ENCODE peak calls at places on chromosome 18, in ten cellular contexts. One of them, this sample, is unnamed.
A peak's percentile ranks its signal among the peaks of the same experiment; 100 is the strongest.

GRCh38 chr18:41745166-41746049 is 209.6 kb upstream of the PIK3C3 start:
- DNase-seq in left ventricle myocardium inferior: peak; percentile 16
- DNase-seq in astrocyte of the hippocampus: peak; percentile 75
- DNase-seq in activated naive CD8-positive, alpha-beta T cell treated with anti-CD3 and anti-CD28 coated beads, Interleukin-2, amount 50 U/mL, for 24 hours: peak; percentile 26
- DNase-seq in tibial artery: no peak
- DNase-seq in osteoblast: no peak
- DNase-seq in activated CD8-positive, alpha-beta memory T cell treated with anti-CD3 and anti-CD28 coated beads for 24 hours: no peak
- DNase-seq in AG09309: no peak
- DNase-seq in germinal center: no peak
- DNase-seq in sciatic nerve: peak; percentile 64
- DNase-seq in this sample: no peak

GRCh38 chr18:56296381-56296780 is 342.0 kb downstream of the TXNL1 start:
- DNase-seq in left ventricle myocardium inferior: no peak
- DNase-seq in astrocyte of the hippocampus: no peak
- DNase-seq in activated naive CD8-positive, alpha-beta T cell treated with anti-CD3 and anti-CD28 coated beads, Interleukin-2, amount 50 U/mL, for 24 hours: no peak
- DNase-seq in tibial artery: no peak
- DNase-seq in osteoblast: no peak
- DNase-seq in activated CD8-positive, alpha-beta memory T cell treated with anti-CD3 and anti-CD28 coated beads for 24 hours: no peak
- DNase-seq in AG09309: no peak
- DNase-seq in germinal center: no peak
- DNase-seq in sciatic nerve: no peak
- DNase-seq in this sample: no peak

GRCh38 chr18:61752973-61753372 is 139.8 kb downstream of the RNF152 start:
- DNase-seq in left ventricle myocardium inferior: no peak
- DNase-seq in astrocyte of the hippocampus: no peak
- DNase-seq in activated naive CD8-positive, alpha-beta T cell treated with anti-CD3 and anti-CD28 coated beads, Interleukin-2, amount 50 U/mL, for 24 hours: no peak
- DNase-seq in tibial artery: no peak
- DNase-seq in osteoblast: no peak
- DNase-seq in activated CD8-positive, alpha-beta memory T cell treated with anti-CD3 and anti-CD28 coated beads for 24 hours: no peak
- DNase-seq in AG09309: no peak
- DNase-seq in germinal center: no peak
- DNase-seq in sciatic nerve: no peak
- DNase-seq in this sample: no peak

GRCh38 chr18:11251891-11252270 is 102.5 kb upstream of the PIEZO2 start:
- DNase-seq in left ventricle myocardium inferior: no peak
- DNase-seq in astrocyte of the hippocampus: no peak
- DNase-seq in activated naive CD8-positive, alpha-beta T cell treated with anti-CD3 and anti-CD28 coated beads, Interleukin-2, amount 50 U/mL, for 24 hours: no peak
- DNase-seq in tibial artery: no peak
- DNase-seq in osteoblast: no peak
- DNase-seq in activated CD8-positive, alpha-beta memory T cell treated with anti-CD3 and anti-CD28 coated beads for 24 hours: no peak
- DNase-seq in AG09309: no peak
- DNase-seq in germinal center: no peak
- DNase-seq in sciatic nerve: no peak
- DNase-seq in this sample: no peak

GRCh38 chr18:34314847-34315246 is 90.1 kb upstream of the NOL4 start:
- DNase-seq in left ventricle myocardium inferior: no peak
- DNase-seq in astrocyte of the hippocampus: no peak
- DNase-seq in activated naive CD8-positive, alpha-beta T cell treated with anti-CD3 and anti-CD28 coated beads, Interleukin-2, amount 50 U/mL, for 24 hours: no peak
- DNase-seq in tibial artery: no peak
- DNase-seq in osteoblast: no peak
- DNase-seq in activated CD8-positive, alpha-beta memory T cell treated with anti-CD3 and anti-CD28 coated beads for 24 hours: no peak
- DNase-seq in AG09309: no peak
- DNase-seq in germinal center: no peak
- DNase-seq in sciatic nerve: no peak
- DNase-seq in this sample: no peak

GRCh38 chr18:77013777-77014525 is 118.6 kb downstream of the MBP start:
- DNase-seq in left ventricle myocardium inferior: peak; percentile 53
- DNase-seq in astrocyte of the hippocampus: no peak
- DNase-seq in activated naive CD8-positive, alpha-beta T cell treated with anti-CD3 and anti-CD28 coated beads, Interleukin-2, amount 50 U/mL, for 24 hours: no peak
- DNase-seq in tibial artery: peak; percentile 84
- DNase-seq in osteoblast: no peak
- DNase-seq in activated CD8-positive, alpha-beta memory T cell treated with anti-CD3 and anti-CD28 coated beads for 24 hours: no peak
- DNase-seq in AG09309: no peak
- DNase-seq in germinal center: no peak
- DNase-seq in sciatic nerve: no peak
- DNase-seq in this sample: no peak

GRCh38 chr18:49565656-49566055 is 3.8 kb downstream of the LIPG start:
- DNase-seq in left ventricle myocardium inferior: peak; percentile 46
- DNase-seq in astrocyte of the hippocampus: peak; percentile 92
- DNase-seq in activated naive CD8-positive, alpha-beta T cell treated with anti-CD3 and anti-CD28 coated beads, Interleukin-2, amount 50 U/mL, for 24 hours: no peak
- DNase-seq in tibial artery: no peak
- DNase-seq in osteoblast: peak; percentile 88
- DNase-seq in activated CD8-positive, alpha-beta memory T cell treated with anti-CD3 and anti-CD28 coated beads for 24 hours: no peak
- DNase-seq in AG09309: no peak
- DNase-seq in germinal center: no peak
- DNase-seq in sciatic nerve: no peak
- DNase-seq in this sample: no peak

GRCh38 chr18:8976606-8977005 is 125.9 kb upstream of the NDUFV2 start:
- DNase-seq in left ventricle myocardium inferior: no peak
- DNase-seq in astrocyte of the hippocampus: no peak
- DNase-seq in activated naive CD8-positive, alpha-beta T cell treated with anti-CD3 and anti-CD28 coated beads, Interleukin-2, amount 50 U/mL, for 24 hours: no peak
- DNase-seq in tibial artery: no peak
- DNase-seq in osteoblast: no peak
- DNase-seq in activated CD8-positive, alpha-beta memory T cell treated with anti-CD3 and anti-CD28 coated beads for 24 hours: no peak
- DNase-seq in AG09309: no peak
- DNase-seq in germinal center: no peak
- DNase-seq in sciatic nerve: no peak
- DNase-seq in this sample: no peak

GRCh38 chr18:51614033-51614432 is 416.6 kb upstream of the MEX3C start:
- DNase-seq in left ventricle myocardium inferior: no peak
- DNase-seq in astrocyte of the hippocampus: peak; percentile 61
- DNase-seq in activated naive CD8-positive, alpha-beta T cell treated with anti-CD3 and anti-CD28 coated beads, Interleukin-2, amount 50 U/mL, for 24 hours: no peak
- DNase-seq in tibial artery: no peak
- DNase-seq in osteoblast: no peak
- DNase-seq in activated CD8-positive, alpha-beta memory T cell treated with anti-CD3 and anti-CD28 coated beads for 24 hours: no peak
- DNase-seq in AG09309: no peak
- DNase-seq in germinal center: no peak
- DNase-seq in sciatic nerve: no peak
- DNase-seq in this sample: no peak

GRCh38 chr18:8507361-8507760 is 101.9 kb upstream of the RAB12 start:
- DNase-seq in left ventricle myocardium inferior: no peak
- DNase-seq in astrocyte of the hippocampus: peak; percentile 16
- DNase-seq in activated naive CD8-positive, alpha-beta T cell treated with anti-CD3 and anti-CD28 coated beads, Interleukin-2, amount 50 U/mL, for 24 hours: no peak
- DNase-seq in tibial artery: no peak
- DNase-seq in osteoblast: peak; percentile 54
- DNase-seq in activated CD8-positive, alpha-beta memory T cell treated with anti-CD3 and anti-CD28 coated beads for 24 hours: no peak
- DNase-seq in AG09309: no peak
- DNase-seq in germinal center: no peak
- DNase-seq in sciatic nerve: no peak
- DNase-seq in this sample: peak; percentile 50

GRCh38 chr18:80046961-80047541 is 12.8 kb downstream of the RBFA start:
- DNase-seq in left ventricle myocardium inferior: no peak
- DNase-seq in astrocyte of the hippocampus: no peak
- DNase-seq in activated naive CD8-positive, alpha-beta T cell treated with anti-CD3 and anti-CD28 coated beads, Interleukin-2, amount 50 U/mL, for 24 hours: no peak
- DNase-seq in tibial artery: no peak
- DNase-seq in osteoblast: peak; percentile 47
- DNase-seq in activated CD8-positive, alpha-beta memory T cell treated with anti-CD3 and anti-CD28 coated beads for 24 hours: peak; percentile 55
- DNase-seq in AG09309: no peak
- DNase-seq in germinal center: no peak
- DNase-seq in sciatic nerve: no peak
- DNase-seq in this sample: no peak

GRCh38 chr18:8097399-8097798 is 511.8 kb upstream of the RAB12 start:
- DNase-seq in left ventricle myocardium inferior: no peak
- DNase-seq in astrocyte of the hippocampus: no peak
- DNase-seq in activated naive CD8-positive, alpha-beta T cell treated with anti-CD3 and anti-CD28 coated beads, Interleukin-2, amount 50 U/mL, for 24 hours: no peak
- DNase-seq in tibial artery: no peak
- DNase-seq in osteoblast: no peak
- DNase-seq in activated CD8-positive, alpha-beta memory T cell treated with anti-CD3 and anti-CD28 coated beads for 24 hours: no peak
- DNase-seq in AG09309: no peak
- DNase-seq in germinal center: no peak
- DNase-seq in sciatic nerve: no peak
- DNase-seq in this sample: no peak

GRCh38 chr18:8946046-8946838 is 156.3 kb upstream of the NDUFV2 start:
- DNase-seq in left ventricle myocardium inferior: no peak
- DNase-seq in astrocyte of the hippocampus: peak; percentile 78
- DNase-seq in activated naive CD8-positive, alpha-beta T cell treated with anti-CD3 and anti-CD28 coated beads, Interleukin-2, amount 50 U/mL, for 24 hours: no peak
- DNase-seq in tibial artery: no peak
- DNase-seq in osteoblast: peak; percentile 84
- DNase-seq in activated CD8-positive, alpha-beta memory T cell treated with anti-CD3 and anti-CD28 coated beads for 24 hours: no peak
- DNase-seq in AG09309: peak; percentile 97
- DNase-seq in germinal center: no peak
- DNase-seq in sciatic nerve: no peak
- DNase-seq in this sample: no peak

GRCh38 chr18:48896875-48897511 is 53.8 kb downstream of the SMAD7 start:
- DNase-seq in left ventricle myocardium inferior: peak; percentile 58
- DNase-seq in astrocyte of the hippocampus: no peak
- DNase-seq in activated naive CD8-positive, alpha-beta T cell treated with anti-CD3 and anti-CD28 coated beads, Interleukin-2, amount 50 U/mL, for 24 hours: peak; percentile 63
- DNase-seq in tibial artery: peak; percentile 82
- DNase-seq in osteoblast: peak; percentile 52
- DNase-seq in activated CD8-positive, alpha-beta memory T cell treated with anti-CD3 and anti-CD28 coated beads for 24 hours: no peak
- DNase-seq in AG09309: no peak
- DNase-seq in germinal center: peak; percentile 21
- DNase-seq in sciatic nerve: peak; percentile 74
- DNase-seq in this sample: peak; percentile 75

GRCh38 chr18:79917351-79918088 is 33.9 kb downstream of the SLC66A2 start:
- DNase-seq in left ventricle myocardium inferior: no peak
- DNase-seq in astrocyte of the hippocampus: no peak
- DNase-seq in activated naive CD8-positive, alpha-beta T cell treated with anti-CD3 and anti-CD28 coated beads, Interleukin-2, amount 50 U/mL, for 24 hours: no peak
- DNase-seq in tibial artery: peak; percentile 15
- DNase-seq in osteoblast: peak; percentile 62
- DNase-seq in activated CD8-positive, alpha-beta memory T cell treated with anti-CD3 and anti-CD28 coated beads for 24 hours: no peak
- DNase-seq in AG09309: no peak
- DNase-seq in germinal center: no peak
- DNase-seq in sciatic nerve: peak; percentile 51
- DNase-seq in this sample: peak; percentile 52

GRCh38 chr18:69736731-69737130 is 210.9 kb downstream of the CD226 start:
- DNase-seq in left ventricle myocardium inferior: no peak
- DNase-seq in astrocyte of the hippocampus: no peak
- DNase-seq in activated naive CD8-positive, alpha-beta T cell treated with anti-CD3 and anti-CD28 coated beads, Interleukin-2, amount 50 U/mL, for 24 hours: no peak
- DNase-seq in tibial artery: no peak
- DNase-seq in osteoblast: no peak
- DNase-seq in activated CD8-positive, alpha-beta memory T cell treated with anti-CD3 and anti-CD28 coated beads for 24 hours: no peak
- DNase-seq in AG09309: no peak
- DNase-seq in germinal center: no peak
- DNase-seq in sciatic nerve: no peak
- DNase-seq in this sample: no peak

GRCh38 chr18:7568426-7568825 is 1.3 kb downstream of the PTPRM start:
- DNase-seq in left ventricle myocardium inferior: peak; percentile 44
- DNase-seq in astrocyte of the hippocampus: peak; percentile 75
- DNase-seq in activated naive CD8-positive, alpha-beta T cell treated with anti-CD3 and anti-CD28 coated beads, Interleukin-2, amount 50 U/mL, for 24 hours: peak; percentile 4
- DNase-seq in tibial artery: peak; percentile 34
- DNase-seq in osteoblast: no peak
- DNase-seq in activated CD8-positive, alpha-beta memory T cell treated with anti-CD3 and anti-CD28 coated beads for 24 hours: no peak
- DNase-seq in AG09309: no peak
- DNase-seq in germinal center: no peak
- DNase-seq in sciatic nerve: peak; percentile 73
- DNase-seq in this sample: peak; percentile 75

GRCh38 chr18:63677490-63678225 is 16.0 kb upstream of the SERPINB3 start:
- DNase-seq in left ventricle myocardium inferior: no peak
- DNase-seq in astrocyte of the hippocampus: no peak
- DNase-seq in activated naive CD8-positive, alpha-beta T cell treated with anti-CD3 and anti-CD28 coated beads, Interleukin-2, amount 50 U/mL, for 24 hours: no peak
- DNase-seq in tibial artery: no peak
- DNase-seq in osteoblast: no peak
- DNase-seq in activated CD8-positive, alpha-beta memory T cell treated with anti-CD3 and anti-CD28 coated beads for 24 hours: no peak
- DNase-seq in AG09309: peak; percentile 31
- DNase-seq in germinal center: no peak
- DNase-seq in sciatic nerve: no peak
- DNase-seq in this sample: no peak

GRCh38 chr18:62586148-62586774 is 63.4 kb downstream of the ZCCHC2 start:
- DNase-seq in left ventricle myocardium inferior: peak; percentile 78
- DNase-seq in astrocyte of the hippocampus: peak; percentile 87
- DNase-seq in activated naive CD8-positive, alpha-beta T cell treated with anti-CD3 and anti-CD28 coated beads, Interleukin-2, amount 50 U/mL, for 24 hours: peak; percentile 85
- DNase-seq in tibial artery: peak; percentile 52
- DNase-seq in osteoblast: peak; percentile 96
- DNase-seq in activated CD8-positive, alpha-beta memory T cell treated with anti-CD3 and anti-CD28 coated beads for 24 hours: peak; percentile 90
- DNase-seq in AG09309: peak; percentile 25
- DNase-seq in germinal center: peak; percentile 65
- DNase-seq in sciatic nerve: peak; percentile 85
- DNase-seq in this sample: no peak

GRCh38 chr18:69000366-69000765 is 202.5 kb downstream of the CCDC102B start:
- DNase-seq in left ventricle myocardium inferior: no peak
- DNase-seq in astrocyte of the hippocampus: no peak
- DNase-seq in activated naive CD8-positive, alpha-beta T cell treated with anti-CD3 and anti-CD28 coated beads, Interleukin-2, amount 50 U/mL, for 24 hours: no peak
- DNase-seq in tibial artery: no peak
- DNase-seq in osteoblast: no peak
- DNase-seq in activated CD8-positive, alpha-beta memory T cell treated with anti-CD3 and anti-CD28 coated beads for 24 hours: no peak
- DNase-seq in AG09309: no peak
- DNase-seq in germinal center: no peak
- DNase-seq in sciatic nerve: no peak
- DNase-seq in this sample: no peak